ENCODE peak calls at places on chromosomes 7 and 10, in four cellular contexts. Y is GM12891, Q is GM12878, K is K562. R is an unnamed sample.

GRCh38 chr10:79241990-79242619 is 105.2 kb upstream of the PPIF start:
- DNase-seq in Q (no peak), Y (peak; percentile 66), K (no peak), R (peak; percentile 78)

GRCh38 chr10:117346574-117346973 is 28.7 kb downstream of the PDZD8 start:
- DNase-seq in Y (no peak), Q (no peak), K (no peak), R (no peak)

GRCh38 chr10:22655312-22655973 is 58.9 kb downstream of the PIP4K2A start:
- DNase-seq in Y (no peak), Q (no peak), K (no peak), R (no peak)

GRCh38 chr7:13165854-13166253 is 478.4 kb downstream of the ARL4A start:
- DNase-seq in Q (no peak), Y (no peak), K (no peak), R (no peak)

GRCh38 chr7:61576-62360 is 130.6 kb upstream of the FAM20C start:
- DNase-seq in Y (no peak), K (no peak), Q (no peak), R (no peak)

GRCh38 chr7:156466955-156467625 is 173.5 kb upstream of the RNF32 start:
- DNase-seq in Y (no peak), Q (no peak), K (no peak), R (no peak)

GRCh38 chr7:12256025-12256570 is 45.0 kb downstream of the TMEM106B start:
- DNase-seq in Y (no peak), K (no peak), Q (no peak), R (no peak)

GRCh38 chr7:147235983-147236382 is 1119.4 kb downstream of the CNTNAP2 start:
- DNase-seq in Q (no peak), K (no peak), Y (no peak), R (no peak)

GRCh38 chr10:128297709-128298457 is 171.7 kb upstream of the MKI67 start:
- DNase-seq in Q (no peak), Y (no peak), K (no peak), R (no peak)

GRCh38 chr10:47418321-47418720 is 34.2 kb upstream of the ZNF488 start:
- DNase-seq in Q (no peak), K (no peak), Y (no peak), R (no peak)

GRCh38 chr7:121107923-121108498 is 119.5 kb downstream of the CPED1 start:
- DNase-seq in Y (no peak), K (peak; percentile 82), Q (peak; percentile 11), R (peak; percentile 15)

DNA sequence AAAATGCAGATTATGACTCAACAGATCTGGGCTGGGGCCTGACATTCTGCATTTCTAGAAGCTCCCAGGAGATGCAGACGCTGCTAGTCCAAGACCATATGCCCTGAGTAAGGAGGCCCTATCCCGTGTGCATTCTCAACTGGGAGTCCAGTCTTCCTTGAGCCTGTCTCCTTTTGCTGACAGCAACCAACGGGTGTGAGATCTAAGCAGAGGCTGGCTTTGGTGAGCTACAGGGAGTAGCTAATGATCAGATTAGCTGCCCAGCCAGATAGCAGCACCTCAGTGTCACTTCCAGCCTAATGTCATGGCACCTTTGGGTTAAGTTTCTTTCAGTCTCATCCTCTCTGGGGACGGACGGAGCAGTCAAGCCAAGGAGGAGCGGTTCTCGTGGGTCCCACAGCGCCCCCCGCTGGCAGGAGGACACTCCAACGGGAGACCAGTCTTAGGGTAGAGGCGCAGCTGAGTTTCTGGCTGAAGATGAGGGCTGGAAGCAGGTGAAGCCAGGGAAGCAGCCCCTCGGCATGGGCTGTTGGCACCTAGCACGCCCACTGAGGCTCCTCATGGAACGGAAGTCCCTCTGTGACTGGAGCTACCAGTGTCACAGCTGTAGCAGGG is 154.0 kb downstream of the CCDC3 start:
- DNase-seq in Q (no peak), Y (no peak), K (peak; percentile 48), R (no peak)
- TF ChIP-seq SPI1 in Q (no peak), Y (no peak), K (no peak), R (no peak)

DNA sequence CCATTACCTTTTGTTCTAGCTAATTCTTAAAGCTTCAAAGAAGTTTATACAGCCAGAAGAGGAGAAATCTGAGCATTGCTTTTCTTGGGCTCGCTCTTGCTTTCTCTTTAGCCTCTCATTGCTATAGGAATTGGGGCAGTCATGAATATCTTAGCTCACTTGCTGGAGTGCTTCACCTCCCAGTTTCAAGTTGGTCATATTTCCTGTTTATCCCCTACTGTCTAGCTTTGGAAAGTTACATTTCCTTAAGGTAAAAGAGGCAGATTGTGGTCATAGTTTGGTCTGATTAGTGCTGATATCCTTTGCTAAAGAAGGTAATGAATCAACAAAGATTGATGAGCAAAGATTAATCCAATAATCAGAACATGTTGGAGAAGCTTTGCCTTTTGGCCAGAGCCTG is 77.7 kb upstream of the GLI3 start:
- DNase-seq in K (no peak), Y (no peak), Q (no peak), R (no peak)
- TF ChIP-seq SPI1 in K (no peak), Y (no peak), Q (no peak), R (no peak)

GRCh38 chr7:4726568-4726967 is 44.5 kb downstream of the FOXK1 start:
- DNase-seq in K (no peak), Y (no peak), Q (no peak), R (no peak)

GRCh38 chr7:4722960-4723359 is 40.9 kb downstream of the FOXK1 start:
- DNase-seq in Q (no peak), Y (no peak), K (no peak), R (no peak)

GRCh38 chr7:4725014-4725951 is 43.2 kb downstream of the FOXK1 start:
- DNase-seq in Q (no peak), K (no peak), Y (peak; percentile 81), R (no peak)

GRCh38 chr7:4726051-4726450 is 44.0 kb downstream of the FOXK1 start:
- DNase-seq in Y (no peak), K (no peak), Q (no peak), R (no peak)

DNA sequence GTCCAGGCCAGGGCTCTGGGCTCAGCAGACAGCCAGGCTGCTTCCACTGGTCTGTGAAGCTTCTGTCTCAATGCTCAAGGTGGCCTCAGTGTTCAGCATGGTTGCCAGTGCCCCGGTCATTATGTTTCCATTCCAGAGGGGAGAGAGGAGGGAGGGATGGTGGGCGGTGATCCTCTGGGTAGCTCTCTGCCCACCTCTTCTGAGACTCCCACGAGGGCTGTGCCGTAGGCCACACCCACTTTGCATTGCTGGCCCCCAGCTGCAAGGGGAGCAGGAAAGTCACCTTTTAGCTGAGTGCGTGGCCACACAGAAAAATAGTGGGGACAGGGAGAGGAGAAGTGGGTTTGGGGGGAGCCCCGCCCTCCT is 42.5 kb downstream of the FOXK1 start:
- DNase-seq in Y (no peak), Q (no peak), K (no peak), R (no peak)
- TF ChIP-seq SPI1 in Y (no peak), Q (no peak), K (no peak), R (no peak)

GRCh38 chr7:45032421-45032820 is 32.4 kb downstream of the CCM2 start:
- DNase-seq in Y (no peak), K (no peak), Q (no peak), R (no peak)

GRCh38 chr7:45033261-45033930 is 33.4 kb downstream of the CCM2 start:
- DNase-seq in Q (no peak), Y (no peak), K (no peak), R (no peak)

GRCh38 chr7:45035371-45035770 is 35.4 kb downstream of the CCM2 start:
- DNase-seq in Y (no peak), K (no peak), Q (no peak), R (no peak)

GRCh38 chr7:45035909-45036308 is 35.9 kb downstream of the CCM2 start:
- DNase-seq in Q (no peak), Y (no peak), K (no peak), R (no peak)

DNA sequence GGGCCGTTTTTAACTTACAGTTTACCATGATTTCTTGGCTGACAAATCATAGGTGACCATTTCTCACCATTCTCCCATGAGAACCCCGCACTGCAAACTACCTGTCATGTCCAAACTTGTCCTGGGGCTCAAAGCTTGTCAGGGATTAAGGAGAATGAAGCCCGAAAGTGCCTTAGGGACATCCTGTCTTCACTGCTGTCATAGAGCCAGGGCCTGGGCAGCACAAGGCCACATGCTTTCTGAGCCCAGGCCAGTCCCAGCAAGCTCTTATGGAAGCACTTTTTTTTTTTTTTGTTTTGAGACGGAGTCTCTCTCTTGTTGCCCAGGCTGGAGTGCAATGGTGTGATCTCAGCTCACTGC is 33.9 kb downstream of the CCM2 start:
- DNase-seq in Q (no peak), Y (no peak), K (no peak), R (no peak)
- TF ChIP-seq SPI1 in Q (no peak), Y (no peak), K (no peak), R (no peak)

GRCh38 chr10:76558586-76558985 is 1079.0 kb downstream of the KCNMA1 start:
- DNase-seq in K (no peak), Y (no peak), Q (no peak), R (no peak)
- TF ChIP-seq SPI1 in K (no peak), Y (no peak), Q (no peak), R (no peak)

R was measured in HL-60.